ENCODE peak calls at places on chromosomes 6 and 20, in four cellular contexts. B, D, O and F are unnamed samples.

GRCh38 chr6:154508573-154509375 is 1.7 kb downstream of the CNKSR3 start:
- DNase-seq in O (peak), B (peak), D (no peak), F (peak)

GRCh38 chr20:50111829-50112495 is 988 bp downstream of the UBE2V1 start:
- DNase-seq in O (no peak), B (no peak), D (no peak), F (no peak)

GRCh38 chr6:100998111-100998510 is 117.0 kb upstream of the ASCC3 start:
- DNase-seq in O (peak), D (no peak), B (no peak), F (no peak)

GRCh38 chr6:89999154-89999553 is 104.9 kb downstream of the GJA10 start:
- DNase-seq in B (peak), O (no peak), D (no peak), F (no peak)

GRCh38 chr20:40956503-40956902 is 72.1 kb upstream of the TOP1 start:
- DNase-seq in D (no peak), O (no peak), B (no peak), F (no peak)

GRCh38 chr20:25223179-25223661 is 24.7 kb upstream of the PYGB start:
- DNase-seq in B (peak), D (peak), O (peak), F (peak)

GRCh38 chr20:64151634-64152530 is 12.4 kb upstream of the MYT1 start:
- DNase-seq in O (no peak), B (no peak), D (no peak), F (no peak)

GRCh38 chr20:5153152-5153467 is 26.3 kb downstream of the CDS2 start:
- DNase-seq in D (no peak), O (no peak), B (no peak), F (no peak)

GRCh38 chr6:158870418-158870957 is 51.3 kb upstream of the EZR start:
- DNase-seq in D (no peak), B (no peak), O (no peak), F (no peak)

GRCh38 chr6:90663873-90664272 is 77.0 kb upstream of the MAP3K7 start:
- DNase-seq in D (no peak), B (no peak), O (no peak), F (no peak)

GRCh38 chr6:124927806-124928205 is 34.4 kb upstream of the RNF217 start:
- DNase-seq in D (no peak), O (no peak), B (no peak), F (no peak)